ENCODE peak calls at places on chromosome 7, in seven cellular contexts. I is GM23248, T is kidney, A is body of pancreas, M is neuronal stem cell, D is K562, J is colonic mucosa. E is an unnamed sample. For H3K36me3, the result is how much of the 10 kb centered on the place peaks cover.

GRCh38 chr7:43136064-43136463 is 23.6 kb downstream of the HECW1 start:
- DNase-seq in J (no peak), T (no peak), A (no peak), I (no peak), D (no peak), M (no peak), E (no peak)

GRCh38 chr7:46011501-46011900 is 90.4 kb upstream of the IGFBP3 start:
- DNase-seq in T (no peak), D (no peak), A (no peak), M (no peak), J (no peak), I (no peak), E (no peak)

GRCh38 chr7:64625114-64626082 is 40.5 kb upstream of the ZNF107 start:
- DNase-seq in A (no peak), I (peak), J (no peak), D (peak), T (no peak), M (no peak), E (no peak)

GRCh38 chr7:108358553-108358952 is 97.7 kb downstream of the NRCAM start:
- DNase-seq in J (no peak), D (no peak), I (peak), A (peak), M (no peak), T (no peak), E (peak)

GRCh38 chr7:27229448-27229847 is 13.2 kb upstream of the EVX1 start:
- DNase-seq in T (no peak), M (no peak), J (no peak), D (no peak), A (no peak), I (no peak), E (no peak)

GRCh38 chr7:46589282-46589681 is 668.2 kb upstream of the IGFBP3 start:
- DNase-seq in J (no peak), M (no peak), D (no peak), A (no peak), I (no peak), T (no peak), E (no peak)

GRCh38 chr7:107684287-107684686 is 23.7 kb downstream of the SLC26A4 start:
- DNase-seq in D (no peak), J (no peak), T (no peak), M (no peak), I (no peak), A (no peak), E (no peak)

GRCh38 chr7:16695621-16696237 is 49.7 kb downstream of the BZW2 start:
- DNase-seq in J (peak), A (peak), I (peak), T (no peak), M (peak), D (peak), E (peak)

GRCh38 chr7:111855842-111856227 is 293.5 kb upstream of the IMMP2L start:
- DNase-seq in M (no peak), I (peak), A (peak), T (no peak), D (no peak), J (no peak), E (no peak)

GRCh38 chr7:69232445-69233376 is 365.6 kb upstream of the AUTS2 start:
- DNase-seq in I (no peak), T (no peak), M (no peak), J (no peak), D (no peak), A (no peak), E (no peak)

GRCh38 chr7:30658471-30659074 is 23.7 kb downstream of the CRHR2 start:
- DNase-seq in A (no peak), I (no peak), D (no peak), T (no peak), M (no peak), J (no peak), E (no peak)

GRCh38 chr7:137895301-137896201 is 48.8 kb upstream of the DGKI start:
- DNase-seq in J (no peak), M (no peak), D (no peak), I (no peak), A (no peak), T (no peak), E (no peak)

GRCh38 chr7:123749537-123749857 is 694 bp upstream of the WASL start:
- DNase-seq in D (no peak), M (no peak), A (no peak), I (peak), T (no peak), J (peak), E (no peak)

DNA sequence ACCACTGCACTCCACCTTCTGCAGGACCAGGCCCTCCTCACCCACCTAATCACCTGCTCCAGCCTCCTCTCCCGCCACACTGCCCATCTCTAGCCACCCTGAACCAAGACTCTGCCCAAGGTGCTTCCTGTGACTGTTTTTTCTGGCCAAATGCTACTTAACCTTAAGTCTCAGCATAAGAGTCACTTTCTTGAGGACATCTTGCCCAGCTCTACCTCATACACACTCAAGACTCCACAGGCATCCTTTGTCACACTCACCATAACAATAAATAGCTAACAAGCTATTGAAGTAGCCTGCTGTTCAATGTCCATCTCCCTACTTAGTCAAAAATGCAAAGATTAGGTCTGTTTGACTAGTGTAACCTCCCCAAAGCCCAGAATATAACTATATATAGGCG is 455.4 kb upstream of the NFE2L3 start:
- DNase-seq in D (no peak), J (no peak), A (no peak), T (no peak), M (no peak), I (no peak), E (no peak)
- H3K36me3 ChIP-seq in D (under half), J (under half), A (under half), T (under half), M (under half), I (under half), E (under half)

DNA sequence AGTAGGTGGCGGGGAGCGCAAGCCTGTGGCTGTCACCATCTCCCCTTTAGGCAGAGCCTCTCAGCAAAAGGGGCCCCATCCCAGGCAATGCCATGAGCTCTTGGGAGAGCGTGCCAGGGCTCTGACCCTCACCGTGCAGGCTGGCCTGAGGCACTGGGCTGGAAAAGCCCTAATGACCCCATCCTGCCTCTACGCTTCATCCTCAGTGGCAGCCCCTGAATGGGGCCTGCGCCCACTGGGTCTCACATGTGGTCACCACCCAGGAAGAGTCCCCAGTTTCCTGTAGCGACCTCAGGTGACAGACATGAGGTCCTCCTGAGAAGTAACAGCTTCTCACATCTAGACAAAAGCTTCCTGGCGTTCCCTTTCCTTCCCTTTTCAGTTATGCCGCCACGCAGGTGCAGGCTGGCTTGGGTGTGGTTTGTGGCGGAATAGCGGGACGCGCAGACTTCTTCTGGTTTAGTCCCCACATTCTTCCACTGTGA is 59.2 kb downstream of the CLEC2L start:
- DNase-seq in A (no peak), D (no peak), J (no peak), T (no peak), M (no peak), I (no peak), E (no peak)
- H3K36me3 ChIP-seq in A (under half), D (under half), J (under half), T (half or more), M (under half), I (under half), E (under half)

DNA sequence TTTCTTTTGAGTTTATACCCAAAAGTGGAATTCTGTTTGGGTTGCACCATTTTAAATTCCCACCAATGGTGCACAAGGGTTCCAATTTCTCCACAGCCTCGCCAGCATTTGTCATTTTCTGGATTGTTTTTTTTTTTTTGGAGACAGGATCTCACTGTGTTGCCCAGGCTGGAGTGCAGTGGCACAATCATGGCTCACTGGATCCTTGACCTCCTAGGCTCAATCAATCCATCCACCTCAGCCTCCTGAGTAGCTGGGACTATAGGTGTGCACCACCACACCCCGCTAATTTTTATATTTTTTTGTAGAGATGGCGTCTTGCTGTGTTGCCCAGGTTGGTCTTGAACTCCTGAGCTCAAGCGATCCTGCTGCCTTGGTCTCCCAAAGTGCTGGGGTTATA is 46.6 kb downstream of the CUX1 start:
- DNase-seq in T (no peak), J (no peak), M (no peak), D (no peak), A (no peak), I (no peak), E (no peak)
- H3K36me3 ChIP-seq in T (under half), J (under half), M (under half), D (under half), A (under half), I (under half), E (under half)

GRCh38 chr7:148763622-148764021 is 64.9 kb downstream of the CUL1 start:
- DNase-seq in M (no peak), I (peak), D (no peak), A (no peak), T (no peak), J (no peak), E (no peak)
- H3K36me3 ChIP-seq in M (under half), I (under half), D (half or more), A (under half), T (under half), J (under half), E (under half)

GRCh38 chr7:139647812-139648616 is 124.5 kb downstream of the CLEC2L start:
- DNase-seq in D (no peak), T (no peak), M (no peak), A (no peak), I (peak), J (no peak), E (no peak)
- H3K36me3 ChIP-seq in D (under half), T (under half), M (under half), A (under half), I (under half), J (under half), E (under half)

GRCh38 chr7:134442441-134443220 is 16.3 kb downstream of the AKR1B1 start:
- DNase-seq in M (no peak), J (no peak), D (no peak), I (no peak), A (no peak), T (no peak), E (no peak)
- H3K36me3 ChIP-seq in M (under half), J (under half), D (under half), I (under half), A (under half), T (under half), E (half or more)

E was measured in HAP-1.